ENCODE peak calls at places on chromosomes 12 and 14, in four cellular contexts. One of them, this sample, is unnamed.

GRCh38 chr12:101963703-101964102 is 86.3 kb downstream of the DRAM1 start:
- DNase-seq in brain microvascular endothelial cell: no peak
- DNase-seq in fibroblast of mammary gland: no peak
- DNase-seq in AG04450: no peak
- DNase-seq in this sample: no peak

GRCh38 chr12:59861635-59862034 is 265.8 kb downstream of the SLC16A7 start:
- DNase-seq in brain microvascular endothelial cell: no peak
- DNase-seq in fibroblast of mammary gland: no peak
- DNase-seq in AG04450: no peak
- DNase-seq in this sample: no peak

GRCh38 chr12:70648831-70649230 is 11.6 kb upstream of the PTPRB start:
- DNase-seq in fibroblast of mammary gland: peak; percentile 77
- DNase-seq in AG04450: no peak
- DNase-seq in brain microvascular endothelial cell: no peak
- DNase-seq in this sample: peak; percentile 17

GRCh38 chr12:40474630-40475029 is 217.6 kb upstream of the CNTN1 start:
- DNase-seq in AG04450: no peak
- DNase-seq in fibroblast of mammary gland: no peak
- DNase-seq in brain microvascular endothelial cell: no peak
- DNase-seq in this sample: no peak

GRCh38 chr12:98808243-98808895 is 163.3 kb downstream of the APAF1 start:
- DNase-seq in AG04450: no peak
- DNase-seq in fibroblast of mammary gland: no peak
- DNase-seq in brain microvascular endothelial cell: no peak
- DNase-seq in this sample: no peak

GRCh38 chr14:99657645-99658155 is 12.8 kb downstream of the HHIPL1 start:
- DNase-seq in AG04450: no peak
- DNase-seq in brain microvascular endothelial cell: no peak
- DNase-seq in fibroblast of mammary gland: no peak
- DNase-seq in this sample: no peak

GRCh38 chr12:3202734-3203446 is 125.7 kb downstream of the TSPAN9 start:
- DNase-seq in AG04450: no peak
- DNase-seq in fibroblast of mammary gland: peak; percentile 40
- DNase-seq in brain microvascular endothelial cell: no peak
- DNase-seq in this sample: no peak

GRCh38 chr12:67889935-67890334 is 99.3 kb upstream of the IFNG-AS1 start:
- DNase-seq in AG04450: no peak
- DNase-seq in brain microvascular endothelial cell: no peak
- DNase-seq in fibroblast of mammary gland: no peak
- DNase-seq in this sample: no peak

GRCh38 chr14:94126419-94126677 is 3.1 kb downstream of the IFI27L2 start:
- DNase-seq in brain microvascular endothelial cell: no peak
- DNase-seq in AG04450: no peak
- DNase-seq in fibroblast of mammary gland: no peak
- DNase-seq in this sample: no peak

This sample was measured in NCI-H226.